ENCODE peak calls at places on chromosomes 5 and 9, in six cellular contexts. E is GM10248, C is astrocyte, J is GM20000, D is B cell, S is heart right ventricle. N is an unnamed sample.

GRCh38 chr9:134188421-134189166 is 24.2 kb upstream of the RNU6ATAC start:
- DNase-seq in E (no peak), C (no peak), J (no peak), D (no peak), S (no peak), N (no peak)

GRCh38 chr5:6274846-6275543 is 103.4 kb downstream of the MED10 start:
- DNase-seq in E (no peak), C (no peak), J (no peak), D (no peak), S (no peak), N (peak; percentile 26)

GRCh38 chr5:151222769-151223446 is 984 bp downstream of the CCDC69 start:
- DNase-seq in E (peak; percentile 69), C (no peak), J (peak; percentile 72), D (peak; percentile 75), S (peak; percentile 50), N (peak; percentile 69)

GRCh38 chr5:181224390-181225234 is 1.5 kb downstream of the TRIM41 start:
- DNase-seq in E (no peak), C (no peak), J (peak; percentile 17), D (peak; percentile 57), S (no peak), N (peak; percentile 47)

GRCh38 chr5:80745490-80745889 is 90.7 kb upstream of the DHFR start:
- DNase-seq in E (no peak), C (peak; percentile 67), J (no peak), D (no peak), S (no peak), N (no peak)

GRCh38 chr9:135251331-135251761 is 163.9 kb downstream of the OLFM1 start:
- DNase-seq in E (no peak), C (no peak), J (no peak), D (no peak), S (no peak), N (no peak)

GRCh38 chr9:130034570-130034969 is 8.4 kb downstream of the FNBP1 start:
- DNase-seq in E (no peak), C (peak; percentile 75), J (no peak), D (no peak), S (no peak), N (no peak)

GRCh38 chr5:124655943-124656459 is 90.4 kb downstream of the ZNF608 start:
- DNase-seq in E (no peak), C (peak; percentile 91), J (no peak), D (peak; percentile 61), S (no peak), N (no peak)

GRCh38 chr9:115845648-115846312 is 307.8 kb upstream of the PAPPA start:
- DNase-seq in E (no peak), C (peak; percentile 63), J (no peak), D (no peak), S (no peak), N (no peak)

GRCh38 chr9:27436234-27436633 is 87.9 kb upstream of the IFNK start:
- DNase-seq in E (no peak), C (no peak), J (no peak), D (no peak), S (no peak), N (no peak)

GRCh38 chr9:7103382-7104170 is 345.8 kb downstream of the KDM4C start:
- DNase-seq in E (no peak), C (peak; percentile 42), J (no peak), D (no peak), S (no peak), N (no peak)

GRCh38 chr9:125240649-125240999 is 519 bp downstream of the HSPA5 start:
- DNase-seq in E (no peak), C (no peak), J (peak; percentile 7), D (no peak), S (no peak), N (peak; percentile 42)

GRCh38 chr5:56692359-56693219 is 122.8 kb upstream of the MAP3K1 start:
- DNase-seq in E (peak; percentile 25), C (no peak), J (peak; percentile 32), D (no peak), S (no peak), N (peak; percentile 22)

GRCh38 chr5:60248900-60249299 is 355.4 kb upstream of the PDE4D start:
- DNase-seq in E (peak; percentile 8), C (no peak), J (peak; percentile 15), D (peak; percentile 38), S (no peak), N (no peak)

GRCh38 chr5:100777680-100778281 is 125.3 kb downstream of the ST8SIA4 start:
- DNase-seq in E (peak; percentile 41), C (peak; percentile 82), J (peak; percentile 36), D (peak; percentile 69), S (no peak), N (peak; percentile 45)

GRCh38 chr5:53109041-53109435 is 519 bp downstream of the MOCS2 start:
- DNase-seq in E (no peak), C (no peak), J (no peak), D (no peak), S (no peak), N (no peak)

GRCh38 chr9:124357591-124358361 is 57.5 kb downstream of the PSMB7 start:
- DNase-seq in E (no peak), C (no peak), J (no peak), D (no peak), S (no peak), N (peak; percentile 30)

GRCh38 chr5:151196556-151197290 is 27.2 kb downstream of the CCDC69 start:
- DNase-seq in E (peak; percentile 46), C (no peak), J (peak; percentile 35), D (peak; percentile 85), S (no peak), N (no peak)

GRCh38 chr9:38010918-38011704 is 57.9 kb downstream of the SHB start:
- DNase-seq in E (no peak), C (no peak), J (no peak), D (no peak), S (no peak), N (no peak)

GRCh38 chr5:164237531-164237930 is 732.1 kb downstream of the MAT2B start:
- DNase-seq in E (no peak), C (peak; percentile 81), J (no peak), D (no peak), S (no peak), N (no peak)

GRCh38 chr9:133351908-133352634 is 4.1 kb downstream of the RPL7A start:
- DNase-seq in E (peak; percentile 43), C (peak; percentile 42), J (peak; percentile 67), D (no peak), S (no peak), N (peak; percentile 62)

GRCh38 chr5:146662229-146662628 is 146.2 kb upstream of the GPR151 start:
- DNase-seq in E (no peak), C (no peak), J (no peak), D (no peak), S (no peak), N (no peak)

GRCh38 chr5:151591144-151591819 is at the start of gene FAT2:
- DNase-seq in E (no peak), C (no peak), J (no peak), D (no peak), S (no peak), N (no peak)

GRCh38 chr5:82364497-82364896 is 86.3 kb upstream of the RPS23 start:
- DNase-seq in E (no peak), C (peak; percentile 50), J (no peak), D (no peak), S (no peak), N (no peak)

GRCh38 chr9:2657427-2657826 is 35.8 kb downstream of the VLDLR start:
- DNase-seq in E (no peak), C (no peak), J (peak; percentile 20), D (peak; percentile 54), S (no peak), N (no peak)

GRCh38 chr9:32142074-32142473 is 242.4 kb upstream of the ACO1 start:
- DNase-seq in E (no peak), C (no peak), J (no peak), D (no peak), S (no peak), N (no peak)

GRCh38 chr5:109409844-109410388 is at the start of gene PJA2:
- DNase-seq in E (peak; percentile 93), C (peak; percentile 100), J (peak; percentile 92), D (peak; percentile 99), S (peak; percentile 98), N (peak; percentile 93)
- TF ChIP-seq CTCF in E (no peak), C (no peak), J (no peak), D (peak; percentile 21), S (peak; percentile 55), N (no peak)

DNA sequence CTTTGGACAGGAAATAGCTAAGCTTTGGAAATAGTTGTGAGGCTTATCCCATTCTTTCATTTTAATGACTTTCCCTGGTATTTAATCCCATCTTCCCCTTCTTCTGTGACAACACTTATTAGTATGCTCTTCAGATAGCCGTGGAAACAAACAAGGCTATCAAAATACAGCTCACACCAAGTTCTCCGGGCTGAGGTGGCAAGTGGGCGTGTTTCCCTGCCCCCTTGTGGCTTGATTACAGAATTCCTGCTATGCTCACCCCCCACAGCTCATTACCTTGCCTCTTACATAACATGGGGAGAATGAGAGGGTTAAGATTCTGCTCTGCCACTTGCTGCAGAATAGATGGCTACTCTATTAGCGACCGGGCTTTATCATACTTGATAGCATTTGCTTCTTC is 437.1 kb upstream of the TLE4 start:
- DNase-seq in E (no peak), C (peak; percentile 52), J (no peak), D (no peak), S (no peak), N (no peak)
- TF ChIP-seq CTCF in E (no peak), C (peak; percentile 8), J (no peak), D (no peak), S (no peak), N (no peak)

GRCh38 chr5:141040093-141040762 is 10.9 kb upstream of the PCDHB1 start:
- DNase-seq in E (no peak), C (no peak), J (no peak), D (no peak), S (peak; percentile 18), N (no peak)

GRCh38 chr5:141039061-141039460 is 12.1 kb upstream of the PCDHB1 start:
- DNase-seq in E (no peak), C (no peak), J (no peak), D (no peak), S (no peak), N (no peak)

GRCh38 chr5:141041427-141041785 is 9.8 kb upstream of the PCDHB1 start:
- DNase-seq in E (no peak), C (no peak), J (no peak), D (no peak), S (no peak), N (no peak)

GRCh38 chr5:141039517-141039916 is 11.7 kb upstream of the PCDHB1 start:
- DNase-seq in E (no peak), C (no peak), J (no peak), D (no peak), S (no peak), N (no peak)

DNA sequence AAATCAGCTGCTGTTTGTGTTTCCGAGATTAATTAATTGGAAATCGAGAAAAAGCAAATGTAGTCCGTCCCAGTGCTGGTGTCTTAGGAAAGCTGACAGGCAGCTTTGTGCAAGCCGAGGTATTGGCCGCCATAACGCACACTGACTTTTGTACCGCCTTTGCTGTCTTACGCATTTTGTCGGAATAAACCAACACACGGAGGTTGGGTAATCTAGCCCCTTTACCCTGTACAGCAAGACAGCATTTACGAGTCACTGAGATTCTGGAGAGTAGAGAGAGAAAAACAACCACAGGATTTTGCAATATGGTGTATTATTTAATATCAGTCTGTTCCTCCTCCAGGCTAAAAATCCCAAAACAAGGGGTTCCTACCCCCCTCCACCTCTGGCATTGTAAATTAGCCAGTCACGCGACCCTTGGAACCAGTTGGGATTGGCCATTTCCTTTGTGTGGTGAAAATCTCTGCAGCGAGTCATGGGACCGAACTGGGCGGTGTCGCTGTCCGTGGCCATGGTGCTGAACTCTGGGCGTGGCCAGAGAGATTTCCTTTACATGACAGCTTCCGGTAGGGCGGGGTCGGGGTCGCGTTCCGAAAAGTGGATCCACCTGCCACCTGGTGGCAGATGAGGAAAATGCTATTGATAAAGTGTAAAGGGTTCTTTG is 10.3 kb upstream of the PCDHB1 start:
- DNase-seq in E (peak; percentile 56), C (peak; percentile 13), J (peak; percentile 50), D (no peak), S (peak; percentile 85), N (peak; percentile 60)
- TF ChIP-seq CTCF in E (peak; percentile 18), C (peak; percentile 36), J (peak; percentile 0), D (peak; percentile 44), S (peak; percentile 68), N (no peak)

GRCh38 chr5:158676642-158677489 is 422.9 kb downstream of the EBF1 start:
- DNase-seq in E (no peak), C (no peak), J (peak; percentile 45), D (peak; percentile 41), S (no peak), N (no peak)
- TF ChIP-seq CTCF in E (peak; percentile 20), C (no peak), J (no peak), D (peak; percentile 8), S (no peak), N (no peak)

N was measured in GM13976.